ENCODE peak calls at places on chromosomes 3 and 15, in six cellular contexts. J is activated CD8-positive, alpha-beta T cell treated with anti-CD3 and anti-CD28 coated beads for 36 hours; Q is HL-60; T is fibroblast of pulmonary artery; W is Calu3; V is CD4-positive, alpha-beta T cell. I is an unnamed sample.

GRCh38 chr3:179304605-179305004 is 18.2 kb upstream of the ZNF639 start:
- DNase-seq in T (no peak), V (no peak), Q (no peak), J (no peak), W (no peak), I (no peak)

GRCh38 chr3:9676780-9677179 is 26.9 kb upstream of the CPNE9 start:
- DNase-seq in Q (no peak), V (no peak), J (no peak), T (peak; percentile 16), W (no peak), I (no peak)

GRCh38 chr3:10455515-10455914 is 49.9 kb downstream of the ATP2B2 start:
- DNase-seq in V (no peak), J (no peak), W (no peak), T (no peak), Q (no peak), I (no peak)

GRCh38 chr15:58951388-58952060 is 18.0 kb upstream of the SLTM start:
- DNase-seq in V (no peak), Q (no peak), T (peak; percentile 86), W (peak; percentile 28), J (no peak), I (no peak)

GRCh38 chr3:101020616-101021015 is 27.4 kb upstream of the ABI3BP start:
- DNase-seq in V (no peak), J (no peak), W (no peak), Q (no peak), T (peak; percentile 59), I (no peak)

GRCh38 chr3:43330981-43331380 is 44.6 kb downstream of the SNRK start:
- DNase-seq in V (no peak), W (no peak), J (no peak), T (no peak), Q (no peak), I (no peak)

GRCh38 chr3:110343376-110343775 is 728.2 kb upstream of the NECTIN3 start:
- DNase-seq in Q (no peak), T (peak; percentile 75), J (no peak), W (peak; percentile 56), V (no peak), I (no peak)

GRCh38 chr3:160808838-160809237 is 52.8 kb downstream of the PPM1L start:
- DNase-seq in Q (no peak), T (no peak), J (no peak), V (no peak), W (no peak), I (no peak)

GRCh38 chr3:196949750-196950149 is 7.4 kb upstream of the NCBP2 start:
- DNase-seq in Q (no peak), W (no peak), V (no peak), T (no peak), J (no peak), I (no peak)

GRCh38 chr15:97410907-97411575 is 549.5 kb upstream of the ARRDC4 start:
- DNase-seq in Q (no peak), W (no peak), V (no peak), J (no peak), T (no peak), I (no peak)

GRCh38 chr3:53092942-53093341 is 37.3 kb downstream of the RFT1 start:
- DNase-seq in V (no peak), Q (no peak), W (no peak), T (peak; percentile 59), J (no peak), I (no peak)

GRCh38 chr3:58418227-58418626 is 15.4 kb downstream of the PDHB start:
- DNase-seq in T (no peak), W (no peak), J (no peak), Q (no peak), V (no peak), I (no peak)

GRCh38 chr3:108489776-108490175 is 20.6 kb downstream of the MYH15 start:
- DNase-seq in J (peak; percentile 56), Q (peak; percentile 20), V (peak; percentile 10), T (peak; percentile 79), W (peak; percentile 18), I (no peak)

GRCh38 chr3:17372811-17373210 is 369.6 kb downstream of the TBC1D5 start:
- DNase-seq in T (peak; percentile 42), J (no peak), W (no peak), Q (no peak), V (no peak), I (no peak)

GRCh38 chr3:123301331-123302184 is 99.8 kb downstream of the SEC22A start:
- DNase-seq in V (no peak), Q (no peak), T (no peak), W (no peak), J (no peak), I (no peak)

GRCh38 chr3:33732394-33732793 is 14.3 kb upstream of the CLASP2 start:
- DNase-seq in W (no peak), V (no peak), J (peak; percentile 29), Q (no peak), T (no peak), I (no peak)

GRCh38 chr3:113405180-113405579 is 36.1 kb downstream of the CFAP44 start:
- DNase-seq in J (no peak), T (peak; percentile 81), Q (no peak), V (no peak), W (no peak), I (no peak)

DNA sequence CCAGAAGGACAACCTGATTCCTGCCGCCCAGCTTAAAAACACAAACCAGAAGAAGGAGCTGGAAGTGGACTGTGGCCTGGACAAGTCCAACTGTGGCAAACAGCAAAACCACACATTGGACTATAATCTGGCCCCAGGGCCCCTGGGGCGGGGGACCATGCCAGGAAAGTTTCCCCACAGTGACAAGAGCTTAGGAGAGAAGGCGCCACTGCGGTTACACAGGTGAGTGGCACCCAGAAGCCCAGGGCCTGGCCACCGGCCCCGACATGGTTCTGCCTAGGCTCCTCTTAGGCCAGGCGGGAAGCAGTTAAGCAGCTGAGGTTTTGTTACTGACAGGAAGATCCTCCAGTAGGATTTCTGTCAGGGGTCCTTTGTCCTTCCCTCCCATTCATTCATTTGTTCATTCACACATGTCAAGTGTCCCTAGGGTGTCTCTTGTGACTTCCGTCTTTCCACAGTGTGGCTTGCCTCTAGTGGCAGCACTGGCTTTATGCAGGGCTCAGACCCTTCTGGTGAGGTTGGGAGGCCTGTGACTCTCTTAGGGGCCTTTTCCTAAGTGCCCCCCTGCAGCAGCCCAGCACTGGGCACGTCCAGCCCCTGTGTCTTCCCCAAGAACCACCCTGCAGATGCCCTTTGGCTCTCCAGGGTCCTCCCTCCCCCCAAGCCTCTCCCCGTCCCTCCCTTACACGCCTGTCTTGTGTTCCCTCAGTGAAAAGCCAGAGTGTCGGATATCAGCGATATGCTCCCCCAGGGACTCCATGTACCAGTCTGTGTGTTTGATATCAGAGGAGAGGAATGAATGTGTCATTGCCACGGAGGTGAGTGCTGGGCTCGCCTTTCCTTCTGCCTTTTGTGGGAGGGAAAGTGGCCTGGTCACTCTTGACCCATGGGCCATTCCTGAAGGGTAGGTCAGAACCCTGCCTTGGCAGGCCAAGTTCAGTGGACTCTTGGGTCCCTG is 7.8 kb downstream of the DLL4 start:
- DNase-seq in J (no peak), V (no peak), T (peak; percentile 24), W (no peak), Q (no peak), I (no peak)
- TF ChIP-seq CTCF in J (no peak), V (no peak), T (peak; percentile 6), W (no peak), Q (no peak), I (no peak)

GRCh38 chr3:180804871-180805430 is 107.5 kb upstream of the FXR1 start:
- DNase-seq in V (no peak), W (no peak), Q (no peak), T (peak; percentile 70), J (no peak), I (no peak)
- TF ChIP-seq CTCF in V (no peak), W (peak; percentile 26), Q (no peak), T (peak; percentile 51), J (no peak), I (no peak)

GRCh38 chr3:81419196-81419595 is 342.2 kb downstream of the GBE1 start:
- DNase-seq in W (no peak), T (peak; percentile 59), J (no peak), Q (no peak), V (no peak), I (no peak)
- TF ChIP-seq CTCF in W (no peak), T (peak; percentile 59), J (peak; percentile 40), Q (peak; percentile 11), V (no peak), I (no peak)

GRCh38 chr3:64814360-64814759 is 126.6 kb upstream of the ADAMTS9 start:
- DNase-seq in W (no peak), T (no peak), J (no peak), V (no peak), Q (no peak), I (no peak)

GRCh38 chr3:64815195-64815627 is 127.4 kb upstream of the ADAMTS9 start:
- DNase-seq in W (no peak), Q (no peak), J (no peak), V (no peak), T (peak; percentile 90), I (no peak)

GRCh38 chr3:64815691-64816225 is 128.0 kb upstream of the ADAMTS9 start:
- DNase-seq in W (no peak), T (peak; percentile 39), J (no peak), Q (no peak), V (no peak), I (no peak)

GRCh38 chr3:64818196-64818595 is 130.4 kb upstream of the ADAMTS9 start:
- DNase-seq in T (peak; percentile 58), J (no peak), W (no peak), V (no peak), Q (no peak), I (no peak)
- TF ChIP-seq CTCF in T (no peak), J (no peak), W (no peak), V (no peak), Q (no peak), I (no peak)

GRCh38 chr3:134603956-134604355 is 46.9 kb downstream of the KY start:
- DNase-seq in Q (no peak), T (no peak), V (no peak), J (no peak), W (no peak), I (no peak)
- TF ChIP-seq CTCF in Q (no peak), T (no peak), V (no peak), J (no peak), W (no peak), I (no peak)

DNA sequence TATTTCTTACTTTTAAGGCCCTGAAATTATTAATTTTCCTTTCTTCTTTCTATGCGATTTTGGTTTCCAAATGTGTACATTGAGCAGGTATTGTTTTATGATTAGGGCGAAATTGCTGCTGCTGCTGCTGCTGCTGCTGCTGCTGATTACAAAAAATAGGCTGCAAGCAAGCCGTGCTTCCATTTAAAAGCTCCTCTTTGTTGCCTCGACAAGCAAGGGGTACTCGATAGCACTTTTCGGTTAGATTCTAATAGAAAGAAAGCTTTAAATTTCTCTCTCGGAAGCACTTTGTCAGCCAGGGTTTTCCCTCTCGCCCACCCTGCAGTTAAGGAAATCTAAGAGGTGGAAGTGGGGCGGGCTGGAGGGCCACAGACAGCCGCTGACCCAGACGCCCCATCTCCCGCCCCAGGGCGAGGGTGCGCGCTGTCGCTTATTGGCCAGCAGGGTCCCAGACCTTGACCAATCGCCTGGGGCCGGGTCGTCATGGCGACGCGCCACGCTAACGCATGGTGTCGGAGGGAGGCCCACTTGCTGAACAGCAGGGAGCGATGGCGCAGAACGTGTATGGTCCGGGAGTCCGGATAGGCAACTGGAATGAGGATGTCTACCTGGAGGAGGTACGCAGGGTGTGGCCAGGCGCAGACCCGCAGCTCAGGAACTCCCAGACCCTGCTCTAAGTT is at the start of gene CFAP161:
- DNase-seq in W (no peak), Q (no peak), J (peak; percentile 66), V (no peak), T (peak; percentile 73), I (no peak)
- TF ChIP-seq CTCF in W (no peak), Q (no peak), J (no peak), V (no peak), T (no peak), I (no peak)

GRCh38 chr3:62873672-62874397 is 1.4 kb downstream of the CADPS start:
- DNase-seq in W (peak; percentile 55), Q (no peak), V (no peak), T (no peak), J (no peak), I (no peak)
- TF ChIP-seq CTCF in W (no peak), Q (no peak), V (no peak), T (no peak), J (no peak), I (no peak)